ENCODE peak calls at places on chromosome 21, in five cellular contexts. X, H, E, B and S are unnamed samples.

GRCh38 chr21:31370893-31371652 is 27.0 kb upstream of the TIAM1 start:
- DNase-seq in H (no peak), E (peak; percentile 54), B (no peak), X (no peak), S (no peak)

GRCh38 chr21:39029086-39029772 is 154.0 kb downstream of the PSMG1 start:
- DNase-seq in E (peak; percentile 51), X (no peak), H (no peak), B (no peak), S (no peak)

GRCh38 chr21:41762236-41762635 is 4.6 kb downstream of the RIPK4 start:
- DNase-seq in X (no peak), H (no peak), E (peak; percentile 79), B (no peak), S (no peak)

GRCh38 chr21:34915364-34915834 is 133.7 kb downstream of the RUNX1 start:
- DNase-seq in B (no peak), X (no peak), H (no peak), E (no peak), S (no peak)

GRCh38 chr21:33419538-33420123 is 16.4 kb downstream of the IFNGR2 start:
- DNase-seq in E (peak; percentile 48), H (no peak), B (no peak), X (no peak), S (no peak)

GRCh38 chr21:41366522-41367151 is 4.8 kb downstream of the MX2 start:
- DNase-seq in X (no peak), B (no peak), H (no peak), E (peak; percentile 33), S (no peak)

GRCh38 chr21:37904879-37905278 is 11.4 kb downstream of the KCNJ6 start:
- DNase-seq in E (no peak), H (no peak), X (no peak), B (no peak), S (no peak)

GRCh38 chr21:16086121-16086520 is 356.3 kb downstream of the USP25 start:
- DNase-seq in E (no peak), X (no peak), H (no peak), B (no peak), S (no peak)

GRCh38 chr21:14533555-14534400 is 12.3 kb downstream of the SAMSN1 start:
- DNase-seq in H (no peak), E (no peak), X (no peak), B (no peak), S (no peak)

GRCh38 chr21:33976082-33976979 is 60.7 kb upstream of the ATP5PO start:
- DNase-seq in E (peak; percentile 73), X (no peak), B (no peak), H (no peak), S (no peak)

GRCh38 chr21:33368124-33368523 is 35.1 kb upstream of the IFNGR2 start:
- DNase-seq in B (no peak), E (no peak), X (peak; percentile 32), H (no peak), S (no peak)

GRCh38 chr21:33441489-33442477 is 38.0 kb downstream of the TMEM50B start:
- DNase-seq in E (peak; percentile 80), X (no peak), B (no peak), H (no peak), S (no peak)

GRCh38 chr21:35457097-35457496 is 408.0 kb upstream of the RUNX1 start:
- DNase-seq in H (no peak), X (no peak), E (no peak), B (no peak), S (no peak)

GRCh38 chr21:38027901-38028300 is 111.6 kb upstream of the KCNJ6 start:
- DNase-seq in B (no peak), E (no peak), H (no peak), X (no peak), S (no peak)

GRCh38 chr21:30962013-30962412 is 76.3 kb downstream of the KRTAP19-8 start:
- DNase-seq in X (no peak), B (no peak), E (no peak), H (no peak), S (no peak)

GRCh38 chr21:34743831-34744230 is 75.0 kb downstream of the CLIC6 start:
- DNase-seq in B (no peak), H (peak; percentile 93), X (no peak), E (no peak), S (no peak)

GRCh38 chr21:23401278-23401677 is 2206.0 kb downstream of the MRPL39 start:
- DNase-seq in X (no peak), B (no peak), E (no peak), H (no peak), S (peak; percentile 36)

GRCh38 chr21:39084073-39084472 is 99.2 kb downstream of the PSMG1 start:
- DNase-seq in H (no peak), E (no peak), X (no peak), B (no peak), S (no peak)

GRCh38 chr21:16580661-16581060 is 850.9 kb downstream of the USP25 start:
- DNase-seq in E (no peak), X (no peak), B (no peak), H (no peak), S (no peak)

GRCh38 chr21:45140346-45140940 is 66.1 kb downstream of the ADARB1 start:
- DNase-seq in B (peak; percentile 69), X (no peak), H (peak; percentile 93), E (peak; percentile 96), S (peak; percentile 67)

GRCh38 chr21:32015740-32016139 is 142.9 kb downstream of the HUNK start:
- DNase-seq in H (no peak), B (no peak), X (no peak), E (no peak), S (no peak)